ENCODE peak calls at places on chromosomes 4 and X, in nine cellular contexts. One of them, this sample, is unnamed.

GRCh38 chr4:95000076-95000648 is 242.4 kb downstream of the BMPR1B start:
- DNase-seq in GM23338: no peak
- DNase-seq in A549: no peak
- DNase-seq in HepG2: no peak
- DNase-seq in GM12878: no peak
- DNase-seq in SK-N-SH: no peak
- DNase-seq in Panc1: no peak
- DNase-seq in K562: no peak
- DNase-seq in HL-60: no peak
- DNase-seq in this sample: no peak

GRCh38 chr4:48141048-48141447 is 7.0 kb upstream of the TXK start:
- DNase-seq in HL-60: no peak
- DNase-seq in K562: peak
- DNase-seq in HepG2: peak
- DNase-seq in Panc1: no peak
- DNase-seq in SK-N-SH: peak
- DNase-seq in GM12878: no peak
- DNase-seq in A549: peak
- DNase-seq in GM23338: peak
- DNase-seq in this sample: no peak

GRCh38 chr4:101953949-101954348 is 163.4 kb downstream of the BANK1 start:
- DNase-seq in A549: no peak
- DNase-seq in HepG2: peak
- DNase-seq in GM23338: peak
- DNase-seq in SK-N-SH: no peak
- DNase-seq in K562: no peak
- DNase-seq in GM12878: no peak
- DNase-seq in HL-60: no peak
- DNase-seq in Panc1: no peak
- DNase-seq in this sample: no peak

GRCh38 chrX:13803116-13803515 is 13.8 kb downstream of the GPM6B start:
- DNase-seq in K562: no peak
- DNase-seq in SK-N-SH: no peak
- DNase-seq in HepG2: no peak
- DNase-seq in HL-60: no peak
- DNase-seq in GM23338: peak
- DNase-seq in Panc1: no peak
- DNase-seq in GM12878: no peak
- DNase-seq in A549: no peak
- DNase-seq in this sample: no peak

GRCh38 chr4:184750926-184751584 is 17.2 kb upstream of the CENPU start:
- DNase-seq in Panc1: no peak
- DNase-seq in GM23338: peak
- DNase-seq in SK-N-SH: no peak
- DNase-seq in A549: no peak
- DNase-seq in GM12878: no peak
- DNase-seq in HepG2: no peak
- DNase-seq in HL-60: no peak
- DNase-seq in K562: no peak
- DNase-seq in this sample: no peak

GRCh38 chr4:109559983-109560686 is at the start of gene MCUB:
- DNase-seq in GM12878: peak
- DNase-seq in GM23338: peak
- DNase-seq in A549: peak
- DNase-seq in Panc1: peak
- DNase-seq in HL-60: peak
- DNase-seq in SK-N-SH: peak
- DNase-seq in K562: peak
- DNase-seq in HepG2: peak
- DNase-seq in this sample: peak

GRCh38 chr4:163087805-163088204 is 78.9 kb downstream of the NAF1 start:
- DNase-seq in GM23338: no peak
- DNase-seq in Panc1: no peak
- DNase-seq in SK-N-SH: no peak
- DNase-seq in K562: no peak
- DNase-seq in HL-60: no peak
- DNase-seq in HepG2: no peak
- DNase-seq in GM12878: no peak
- DNase-seq in A549: no peak
- DNase-seq in this sample: no peak

GRCh38 chrX:69107231-69107739 is 58.0 kb downstream of the PJA1 start:
- DNase-seq in HL-60: no peak
- DNase-seq in GM23338: peak
- DNase-seq in HepG2: no peak
- DNase-seq in GM12878: no peak
- DNase-seq in K562: peak
- DNase-seq in A549: no peak
- DNase-seq in Panc1: no peak
- DNase-seq in SK-N-SH: no peak
- DNase-seq in this sample: no peak

GRCh38 chr4:26858947-26859401 is 1.7 kb upstream of the STIM2 start:
- DNase-seq in GM12878: no peak
- DNase-seq in HL-60: no peak
- DNase-seq in SK-N-SH: no peak
- DNase-seq in HepG2: no peak
- DNase-seq in A549: no peak
- DNase-seq in GM23338: no peak
- DNase-seq in Panc1: no peak
- DNase-seq in K562: no peak
- DNase-seq in this sample: no peak

GRCh38 chr4:159363376-159363775 is 260.5 kb downstream of the RAPGEF2 start:
- DNase-seq in Panc1: no peak
- DNase-seq in K562: no peak
- DNase-seq in SK-N-SH: no peak
- DNase-seq in GM23338: no peak
- DNase-seq in GM12878: no peak
- DNase-seq in HL-60: no peak
- DNase-seq in HepG2: no peak
- DNase-seq in A549: no peak
- DNase-seq in this sample: no peak

DNA sequence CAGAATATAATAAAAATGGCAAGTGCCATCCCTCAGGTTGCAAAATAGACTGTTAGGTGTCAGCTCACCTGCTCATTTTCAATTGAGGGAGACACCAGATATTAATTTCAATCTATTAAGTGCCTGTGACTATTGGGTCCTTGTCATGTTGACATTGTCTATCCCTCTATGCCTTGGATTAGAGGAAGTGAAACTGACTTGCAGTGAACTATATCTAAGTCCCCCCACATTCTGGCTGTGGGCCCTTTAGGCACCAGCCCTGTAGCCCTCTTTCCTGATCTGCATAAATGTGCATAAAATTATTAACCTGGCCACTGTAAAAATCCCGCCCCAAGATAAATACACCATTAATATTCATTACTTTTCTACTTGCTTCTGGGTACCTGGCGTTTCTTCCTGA is 293.0 kb upstream of the CLNK start:
- DNase-seq in HL-60: no peak
- DNase-seq in K562: no peak
- DNase-seq in A549: no peak
- DNase-seq in SK-N-SH: no peak
- DNase-seq in HepG2: no peak
- DNase-seq in GM12878: no peak
- DNase-seq in GM23338: no peak
- DNase-seq in Panc1: no peak
- DNase-seq in this sample: no peak
- TF ChIP-seq REST in HL-60: no peak
- TF ChIP-seq REST in K562: no peak
- TF ChIP-seq REST in A549: no peak
- TF ChIP-seq REST in SK-N-SH: no peak
- TF ChIP-seq REST in HepG2: no peak
- TF ChIP-seq REST in GM12878: no peak
- TF ChIP-seq REST in GM23338: no peak
- TF ChIP-seq REST in Panc1: no peak
- TF ChIP-seq REST in this sample: no peak

DNA sequence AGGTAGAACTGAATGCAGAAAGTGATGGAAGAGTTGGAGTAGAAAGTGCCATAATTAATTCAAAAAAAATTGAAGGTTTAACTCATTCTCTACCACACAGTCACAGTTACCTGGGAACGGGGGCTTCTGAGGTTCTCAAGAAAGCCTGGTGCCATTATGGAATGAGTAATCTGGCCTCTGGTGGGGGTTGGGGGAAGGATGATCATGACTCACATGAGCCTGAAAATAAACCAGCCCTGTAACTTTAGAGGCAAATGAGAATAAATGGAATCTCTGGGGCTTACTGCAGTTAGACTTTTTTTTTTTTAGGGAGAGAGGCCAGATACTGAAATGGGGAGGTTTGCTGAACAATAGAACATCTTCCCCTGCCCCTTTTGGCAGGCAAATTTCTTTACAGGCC is 55.3 kb downstream of the SOD3 start:
- DNase-seq in HL-60: no peak
- DNase-seq in GM23338: no peak
- DNase-seq in Panc1: no peak
- DNase-seq in SK-N-SH: peak
- DNase-seq in HepG2: no peak
- DNase-seq in K562: no peak
- DNase-seq in GM12878: no peak
- DNase-seq in A549: no peak
- DNase-seq in this sample: no peak
- TF ChIP-seq REST in HL-60: no peak
- TF ChIP-seq REST in GM23338: no peak
- TF ChIP-seq REST in Panc1: no peak
- TF ChIP-seq REST in SK-N-SH: no peak
- TF ChIP-seq REST in HepG2: no peak
- TF ChIP-seq REST in K562: no peak
- TF ChIP-seq REST in GM12878: no peak
- TF ChIP-seq REST in A549: no peak
- TF ChIP-seq REST in this sample: no peak

GRCh38 chrX:141902366-141902765 is 1.3 kb upstream of the MAGEC1 start:
- DNase-seq in HepG2: no peak
- DNase-seq in A549: no peak
- DNase-seq in K562: no peak
- DNase-seq in SK-N-SH: no peak
- DNase-seq in GM12878: no peak
- DNase-seq in HL-60: no peak
- DNase-seq in Panc1: no peak
- DNase-seq in GM23338: no peak
- DNase-seq in this sample: no peak

GRCh38 chrX:141903400-141904155 is at the start of gene MAGEC1:
- DNase-seq in HL-60: no peak
- DNase-seq in GM23338: no peak
- DNase-seq in K562: peak
- DNase-seq in HepG2: no peak
- DNase-seq in Panc1: no peak
- DNase-seq in A549: no peak
- DNase-seq in SK-N-SH: peak
- DNase-seq in GM12878: no peak
- DNase-seq in this sample: no peak

DNA sequence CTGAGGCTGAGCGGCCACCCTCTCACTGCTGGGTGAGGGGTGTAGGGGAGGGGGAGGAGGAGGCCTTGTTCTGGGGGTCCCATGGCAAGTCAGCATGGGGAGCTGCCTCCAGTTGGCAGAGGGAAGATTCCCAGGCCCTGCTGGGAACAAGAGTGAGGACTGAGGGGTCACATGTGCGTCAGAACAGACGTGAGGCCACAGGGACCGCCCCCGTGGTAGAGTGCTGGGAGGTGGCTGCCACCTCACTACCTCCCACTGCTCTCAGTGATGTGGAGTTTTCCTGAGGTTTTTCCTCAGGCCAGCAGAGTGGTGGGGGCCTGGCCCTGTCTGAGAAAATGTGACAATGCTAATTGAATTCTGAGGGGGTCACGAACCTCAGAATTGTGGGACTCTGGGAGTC is 568 bp downstream of the MAGEC1 start:
- DNase-seq in SK-N-SH: no peak
- DNase-seq in HepG2: no peak
- DNase-seq in HL-60: no peak
- DNase-seq in K562: peak
- DNase-seq in GM12878: no peak
- DNase-seq in Panc1: no peak
- DNase-seq in A549: no peak
- DNase-seq in GM23338: no peak
- DNase-seq in this sample: no peak
- TF ChIP-seq REST in SK-N-SH: no peak
- TF ChIP-seq REST in HepG2: no peak
- TF ChIP-seq REST in HL-60: no peak
- TF ChIP-seq REST in K562: no peak
- TF ChIP-seq REST in GM12878: no peak
- TF ChIP-seq REST in Panc1: no peak
- TF ChIP-seq REST in A549: no peak
- TF ChIP-seq REST in GM23338: no peak
- TF ChIP-seq REST in this sample: no peak

DNA sequence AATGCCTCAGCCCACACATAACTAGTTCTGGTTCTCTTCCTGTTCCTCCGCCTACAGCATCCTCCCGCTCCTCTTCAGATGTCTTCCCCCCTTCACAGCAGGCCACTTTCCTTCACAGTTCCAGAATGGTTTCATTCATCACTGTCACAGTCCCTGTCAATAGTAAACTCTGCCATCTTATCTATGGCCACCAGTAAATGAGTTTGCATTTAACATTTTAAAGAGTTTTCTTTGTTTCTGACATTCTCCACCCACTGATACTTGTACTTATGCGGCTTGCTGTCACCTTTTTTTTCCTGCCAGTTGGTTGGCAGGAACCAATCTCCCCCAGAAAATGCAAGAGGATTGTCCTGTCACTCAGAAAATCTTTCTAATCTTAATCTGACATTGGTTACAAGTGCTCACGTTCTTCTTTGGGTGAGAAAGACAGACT is 114.1 kb downstream of the GLUD2 start:
- DNase-seq in HepG2: no peak
- DNase-seq in Panc1: no peak
- DNase-seq in SK-N-SH: no peak
- DNase-seq in K562: peak
- DNase-seq in HL-60: no peak
- DNase-seq in GM23338: peak
- DNase-seq in GM12878: peak
- DNase-seq in A549: no peak
- DNase-seq in this sample: no peak
- TF ChIP-seq REST in HepG2: no peak
- TF ChIP-seq REST in Panc1: no peak
- TF ChIP-seq REST in SK-N-SH: no peak
- TF ChIP-seq REST in K562: no peak
- TF ChIP-seq REST in HL-60: no peak
- TF ChIP-seq REST in GM23338: no peak
- TF ChIP-seq REST in GM12878: no peak
- TF ChIP-seq REST in A549: no peak
- TF ChIP-seq REST in this sample: no peak

GRCh38 chrX:20951016-20951795 is 423.0 kb upstream of the CNKSR2 start:
- DNase-seq in GM12878: no peak
- DNase-seq in A549: no peak
- DNase-seq in Panc1: no peak
- DNase-seq in HepG2: no peak
- DNase-seq in HL-60: no peak
- DNase-seq in K562: no peak
- DNase-seq in SK-N-SH: no peak
- DNase-seq in GM23338: no peak
- DNase-seq in this sample: no peak

GRCh38 chrX:20947411-20947912 is 426.8 kb upstream of the CNKSR2 start:
- DNase-seq in GM23338: peak
- DNase-seq in A549: no peak
- DNase-seq in HL-60: no peak
- DNase-seq in SK-N-SH: no peak
- DNase-seq in K562: no peak
- DNase-seq in GM12878: no peak
- DNase-seq in HepG2: no peak
- DNase-seq in Panc1: no peak
- DNase-seq in this sample: no peak

GRCh38 chrX:20954014-20954413 is 420.2 kb upstream of the CNKSR2 start:
- DNase-seq in GM12878: no peak
- DNase-seq in HL-60: no peak
- DNase-seq in SK-N-SH: no peak
- DNase-seq in K562: no peak
- DNase-seq in A549: no peak
- DNase-seq in Panc1: no peak
- DNase-seq in GM23338: no peak
- DNase-seq in HepG2: no peak
- DNase-seq in this sample: no peak

GRCh38 chrX:20952180-20952579 is 422.0 kb upstream of the CNKSR2 start:
- DNase-seq in GM12878: no peak
- DNase-seq in A549: no peak
- DNase-seq in SK-N-SH: no peak
- DNase-seq in K562: no peak
- DNase-seq in HL-60: no peak
- DNase-seq in Panc1: no peak
- DNase-seq in HepG2: no peak
- DNase-seq in GM23338: no peak
- DNase-seq in this sample: no peak
- TF ChIP-seq REST in GM12878: no peak
- TF ChIP-seq REST in A549: no peak
- TF ChIP-seq REST in SK-N-SH: no peak
- TF ChIP-seq REST in K562: no peak
- TF ChIP-seq REST in HL-60: no peak
- TF ChIP-seq REST in Panc1: no peak
- TF ChIP-seq REST in HepG2: no peak
- TF ChIP-seq REST in GM23338: no peak
- TF ChIP-seq REST in this sample: no peak